ENCODE peak calls at places on chromosomes 7 and 10, in seven cellular contexts. R is WERI-Rb-1; H is RWPE1; Y is GM23248; L is HCT116; C is CD4-positive, alpha-beta memory T cell; A is H9. F is an unnamed sample.

GRCh38 chr7:47444376-47445098 is 137.4 kb downstream of the TNS3 start:
- DNase-seq in A (no peak), L (no peak), H (no peak), R (no peak), C (no peak), Y (peak), F (no peak)

GRCh38 chr7:34751725-34752643 is 94.0 kb downstream of the NPSR1 start:
- DNase-seq in R (no peak), H (no peak), A (no peak), Y (no peak), C (no peak), L (no peak), F (no peak)

GRCh38 chr10:130615463-130615862 is 479.3 kb downstream of the GLRX3 start:
- DNase-seq in R (no peak), C (no peak), L (no peak), H (no peak), A (peak), Y (no peak), F (peak)

GRCh38 chr7:150716939-150717338 is 526 bp downstream of the GIMAP1 start:
- DNase-seq in L (no peak), A (no peak), H (no peak), Y (no peak), C (peak), R (no peak), F (no peak)

GRCh38 chr7:140655511-140656408 is 15.1 kb upstream of the DENND2A start:
- DNase-seq in L (no peak), R (no peak), Y (no peak), C (no peak), A (no peak), H (no peak), F (no peak)

GRCh38 chr10:87878664-87879459 is 15.4 kb downstream of the PTEN start:
- DNase-seq in A (no peak), C (no peak), Y (no peak), R (no peak), H (no peak), L (no peak), F (no peak)

GRCh38 chr10:11392776-11393175 is 218.7 kb downstream of the USP6NL start:
- DNase-seq in C (no peak), L (no peak), A (no peak), H (no peak), Y (no peak), R (no peak), F (no peak)

GRCh38 chr7:35647171-35647574 is 47.8 kb downstream of the HERPUD2 start:
- DNase-seq in Y (no peak), A (peak), C (no peak), R (no peak), H (no peak), L (no peak), F (peak)

GRCh38 chr10:70619271-70620019 is 16.9 kb upstream of the PRF1 start:
- DNase-seq in Y (peak), R (no peak), L (peak), A (no peak), H (peak), C (no peak), F (no peak)

GRCh38 chr7:51301806-51302205 is 14.8 kb downstream of the COBL start:
- DNase-seq in L (no peak), Y (no peak), R (no peak), H (no peak), A (no peak), C (no peak), F (peak)

GRCh38 chr10:124106241-124106905 is 13.0 kb upstream of the CHST15 start:
- DNase-seq in H (peak), Y (peak), A (no peak), C (no peak), R (no peak), L (peak), F (no peak)

GRCh38 chr10:6033954-6034353 is 28.2 kb downstream of the IL2RA start:
- DNase-seq in L (no peak), C (no peak), Y (peak), A (no peak), H (no peak), R (no peak), F (peak)

GRCh38 chr7:12550956-12551355 is 19.6 kb upstream of the SCIN start:
- DNase-seq in R (no peak), H (no peak), Y (peak), L (no peak), C (no peak), A (no peak), F (no peak)

GRCh38 chr7:68121655-68122054 is 1125.0 kb downstream of the TYW1 start:
- DNase-seq in Y (no peak), C (no peak), H (no peak), A (no peak), R (no peak), L (no peak), F (no peak)

GRCh38 chr7:47812460-47813136 is 135.7 kb downstream of the PKD1L1 start:
- DNase-seq in A (no peak), R (no peak), L (no peak), C (no peak), Y (no peak), H (no peak), F (no peak)

GRCh38 chr10:23174075-23174973 is 17.8 kb upstream of the PTF1A start:
- DNase-seq in C (no peak), Y (no peak), A (no peak), H (no peak), R (no peak), L (no peak), F (peak)

GRCh38 chr7:25864511-25864910 is 287.5 kb upstream of the NFE2L3 start:
- DNase-seq in A (no peak), L (no peak), Y (no peak), R (no peak), C (no peak), H (no peak), F (no peak)

GRCh38 chr7:78634073-78634472 is 819.4 kb downstream of the MAGI2 start:
- DNase-seq in R (no peak), L (no peak), H (peak), Y (no peak), A (no peak), C (no peak), F (no peak)

GRCh38 chr10:101094113-101094512 is 32.3 kb downstream of the KAZALD1 start:
- DNase-seq in R (no peak), C (no peak), Y (no peak), H (no peak), L (no peak), A (no peak), F (peak)

GRCh38 chr10:60335708-60336107 is 54.0 kb downstream of the ANK3 start:
- DNase-seq in C (no peak), L (no peak), H (no peak), Y (peak), A (no peak), R (no peak), F (no peak)

GRCh38 chr7:76262683-76263402 is 39.6 kb upstream of the HSPB1 start:
- DNase-seq in Y (peak), C (no peak), L (peak), A (peak), H (peak), R (peak), F (peak)

GRCh38 chr10:61263561-61263960 is 189.6 kb downstream of the TMEM26 start:
- DNase-seq in R (no peak), C (no peak), Y (no peak), L (no peak), H (no peak), A (no peak), F (no peak)

GRCh38 chr7:101804087-101804631 is 13.3 kb upstream of the CUX1 start:
- DNase-seq in H (no peak), R (no peak), A (peak), L (no peak), C (no peak), Y (peak), F (peak)

GRCh38 chr10:1229574-1229973 is 173.4 kb downstream of the WDR37 start:
- DNase-seq in R (no peak), H (no peak), C (no peak), Y (no peak), L (no peak), A (no peak), F (no peak)

GRCh38 chr10:114758331-114758730 is 63.2 kb upstream of the FHIP2A start:
- DNase-seq in Y (peak), C (no peak), A (no peak), R (no peak), H (no peak), L (no peak), F (no peak)

GRCh38 chr7:156111-157007 is 36.0 kb upstream of the FAM20C start:
- DNase-seq in A (no peak), L (no peak), Y (no peak), H (no peak), R (no peak), C (no peak), F (no peak)

GRCh38 chr10:132198381-132199181 is 11.8 kb downstream of the DPYSL4 start:
- DNase-seq in Y (no peak), A (no peak), L (no peak), R (peak), H (no peak), C (peak), F (no peak)

GRCh38 chr7:47506716-47507354 is 75.1 kb downstream of the TNS3 start:
- DNase-seq in L (no peak), C (no peak), H (no peak), R (no peak), Y (no peak), A (no peak), F (no peak)

GRCh38 chr10:116952729-116953128 is 52.3 kb downstream of the SHTN1 start:
- DNase-seq in L (no peak), Y (no peak), R (no peak), H (no peak), A (no peak), C (no peak), F (no peak)

GRCh38 chr10:30671011-30671616 is 41.6 kb upstream of the LYZL2 start:
- DNase-seq in A (peak), Y (peak), H (peak), L (peak), R (peak), C (no peak), F (peak)

GRCh38 chr10:22334414-22335203 is 10.7 kb upstream of the SPAG6 start:
- DNase-seq in H (no peak), A (peak), C (no peak), R (no peak), L (no peak), Y (no peak), F (peak)

GRCh38 chr10:55446603-55447002 is 645.6 kb upstream of the PCDH15 start:
- DNase-seq in Y (no peak), L (no peak), C (no peak), H (no peak), A (no peak), R (no peak), F (no peak)

GRCh38 chr10:112229096-112229495 is 45.5 kb upstream of the GPAM start:
- DNase-seq in C (no peak), R (no peak), H (no peak), L (no peak), A (no peak), Y (peak), F (no peak)

GRCh38 chr7:105136221-105136620 is 122.2 kb downstream of the KMT2E start:
- DNase-seq in C (no peak), A (no peak), L (peak), R (no peak), Y (peak), H (no peak), F (peak)

GRCh38 chr7:70728873-70729552 is 402.9 kb upstream of the GALNT17 start:
- DNase-seq in Y (no peak), C (no peak), A (peak), H (peak), R (no peak), L (no peak), F (peak)

GRCh38 chr10:95304976-95305375 is 14.2 kb upstream of the PDLIM1 start:
- DNase-seq in Y (no peak), R (no peak), H (no peak), L (no peak), C (no peak), A (no peak), F (no peak)

GRCh38 chr7:124179641-124180040 is 146.8 kb upstream of the TMEM229A start:
- DNase-seq in A (no peak), R (no peak), H (no peak), L (no peak), C (no peak), Y (no peak), F (no peak)

GRCh38 chr7:73602721-73603651 is 21.3 kb downstream of the MLXIPL start:
- DNase-seq in A (no peak), L (no peak), C (no peak), H (no peak), Y (no peak), R (no peak), F (no peak)

GRCh38 chr10:14758994-14759664 is 15.6 kb downstream of the FAM107B start:
- DNase-seq in H (no peak), A (no peak), C (no peak), L (peak), Y (no peak), R (no peak), F (no peak)

GRCh38 chr10:86685416-86685815 is 17.1 kb downstream of the LDB3 start:
- DNase-seq in C (no peak), A (no peak), Y (no peak), L (no peak), R (no peak), H (no peak), F (no peak)
- H3K27ac ChIP-seq in C (no peak), A (no peak), Y (no peak), L (no peak), R (no peak), H (no peak), F (no peak)

DNA sequence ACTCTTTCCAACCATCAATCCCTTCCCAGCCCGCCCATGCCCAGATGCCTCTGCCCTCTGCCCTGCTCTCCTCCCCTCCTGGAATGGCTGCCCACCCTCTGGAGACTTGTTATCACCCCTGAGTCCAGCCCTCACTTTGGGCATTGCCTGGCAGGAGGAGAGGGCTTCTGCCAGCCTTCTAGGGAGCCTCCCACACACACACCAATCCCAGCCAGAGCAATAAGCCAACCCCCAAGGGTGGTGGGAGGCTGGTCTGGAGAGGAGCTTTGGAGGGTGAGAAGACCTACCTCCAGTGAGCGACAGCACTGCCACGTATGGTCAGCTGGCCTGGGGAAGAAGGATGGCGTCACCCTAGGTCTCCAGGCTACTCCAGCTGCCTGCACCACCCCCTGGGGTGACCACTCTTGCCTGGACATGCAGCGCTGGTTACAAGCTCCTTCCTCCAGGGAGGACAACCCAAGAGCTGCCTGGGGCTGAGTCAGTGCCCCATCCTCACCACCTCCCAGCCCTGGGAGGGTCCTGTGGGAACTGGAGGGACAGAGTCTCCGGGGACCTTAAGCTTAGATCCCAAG is 8.4 kb downstream of the C10orf105 start:
- DNase-seq in A (no peak), C (peak), H (no peak), L (no peak), Y (peak), R (no peak), F (no peak)
- H3K27ac ChIP-seq in A (no peak), C (no peak), H (peak), L (no peak), Y (no peak), R (no peak), F (no peak)

GRCh38 chr10:50580260-50580891 is 43.4 kb downstream of the SGMS1 start:
- DNase-seq in R (no peak), H (no peak), L (no peak), A (no peak), C (no peak), Y (no peak), F (no peak)
- H3K27ac ChIP-seq in R (no peak), H (no peak), L (no peak), A (no peak), C (no peak), Y (no peak), F (no peak)

DNA sequence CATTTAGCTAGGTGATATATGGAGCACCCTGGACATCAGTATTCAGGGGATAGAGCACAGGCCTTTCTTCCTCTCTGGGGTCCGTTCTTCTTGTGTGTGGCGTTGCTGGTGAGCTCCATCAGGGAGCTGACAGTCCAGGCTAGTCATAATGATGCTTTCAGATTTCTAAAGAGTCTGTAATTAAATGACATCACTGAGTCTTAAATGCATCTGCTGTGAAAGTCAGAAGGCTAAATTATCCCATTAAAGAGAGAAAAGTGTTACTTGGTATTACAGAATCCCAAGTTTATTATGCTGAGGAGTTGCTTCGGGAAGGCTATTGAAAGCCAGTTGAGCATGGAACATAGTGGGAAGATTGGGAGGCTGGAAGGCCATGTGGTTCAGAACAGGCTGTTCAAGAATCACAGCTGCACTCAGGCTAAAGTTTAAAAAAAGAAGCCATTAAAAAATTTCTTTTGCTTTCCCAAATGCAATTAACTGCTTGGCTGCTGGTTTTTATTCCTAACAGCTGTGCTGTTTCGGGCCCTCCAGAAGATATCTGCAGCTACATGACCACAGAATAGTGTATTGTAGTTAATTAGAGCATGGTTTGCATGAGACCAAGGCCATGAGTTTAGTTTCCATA is 342.6 kb upstream of the LRGUK start:
- DNase-seq in R (no peak), H (no peak), L (no peak), Y (no peak), C (no peak), A (no peak), F (no peak)
- H3K27ac ChIP-seq in R (no peak), H (no peak), L (no peak), Y (no peak), C (no peak), A (no peak), F (no peak)

DNA sequence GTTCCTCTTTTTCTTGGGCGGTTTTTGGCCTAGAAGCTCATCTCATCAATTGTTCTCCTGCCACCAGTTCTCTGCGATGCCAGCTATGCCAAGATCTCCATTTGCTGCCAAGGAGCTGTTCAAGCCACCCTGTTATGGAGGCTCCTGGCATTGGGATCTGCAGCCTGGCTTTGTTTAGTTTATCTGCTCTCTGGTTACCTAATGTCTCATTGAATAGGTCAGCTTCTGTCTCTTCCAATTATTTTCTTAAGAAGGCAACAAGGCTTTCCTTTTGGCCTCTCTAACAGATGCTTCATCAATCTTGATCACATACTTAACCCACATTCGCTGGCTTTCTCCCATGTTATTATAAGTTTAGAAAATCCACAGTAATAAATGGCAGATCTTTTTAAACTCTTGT is 20.6 kb upstream of the SDK1 start:
- DNase-seq in R (no peak), C (no peak), A (no peak), H (no peak), Y (no peak), L (no peak), F (no peak)
- H3K27ac ChIP-seq in R (no peak), C (no peak), A (no peak), H (no peak), Y (no peak), L (no peak), F (no peak)

GRCh38 chr10:64881257-64881656 is 1360.1 kb downstream of the REEP3 start:
- DNase-seq in L (no peak), R (no peak), H (no peak), C (no peak), A (no peak), Y (no peak), F (no peak)

DNA sequence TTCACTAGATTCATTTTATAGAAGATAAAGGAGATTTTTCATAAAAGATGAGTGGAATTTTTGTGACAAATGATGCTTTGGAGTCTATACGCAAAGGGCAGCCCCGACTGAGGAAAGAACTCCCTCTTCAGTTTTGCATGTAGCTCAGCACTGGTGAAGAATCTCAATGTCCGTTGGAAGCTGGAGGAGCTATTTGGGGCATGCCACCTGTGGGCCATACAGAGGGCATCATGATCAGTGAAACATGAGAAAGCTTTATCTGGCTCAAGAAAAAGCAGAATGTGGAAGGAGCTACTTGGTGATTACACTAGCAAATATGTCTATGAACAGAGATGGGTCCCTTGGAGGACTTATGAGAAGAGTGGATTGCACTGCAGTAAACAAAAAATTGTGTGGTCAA is 1359.3 kb downstream of the REEP3 start:
- DNase-seq in A (no peak), R (no peak), H (no peak), Y (no peak), L (no peak), C (no peak), F (no peak)
- H3K27ac ChIP-seq in A (no peak), R (no peak), H (no peak), Y (no peak), L (no peak), C (no peak), F (no peak)

GRCh38 chr7:66929935-66930334 is 8.9 kb downstream of the TMEM248 start:
- DNase-seq in C (no peak), Y (no peak), L (no peak), A (no peak), R (no peak), H (no peak), F (no peak)

GRCh38 chr7:66929170-66929569 is 8.1 kb downstream of the TMEM248 start:
- DNase-seq in L (no peak), Y (no peak), A (no peak), R (no peak), C (no peak), H (no peak), F (no peak)

GRCh38 chr7:66928388-66928787 is 7.4 kb downstream of the TMEM248 start:
- DNase-seq in A (no peak), H (no peak), R (no peak), L (no peak), C (no peak), Y (no peak), F (no peak)

GRCh38 chr7:66927348-66927948 is 6.4 kb downstream of the TMEM248 start:
- DNase-seq in R (no peak), C (no peak), A (no peak), H (no peak), Y (peak), L (no peak), F (no peak)

DNA sequence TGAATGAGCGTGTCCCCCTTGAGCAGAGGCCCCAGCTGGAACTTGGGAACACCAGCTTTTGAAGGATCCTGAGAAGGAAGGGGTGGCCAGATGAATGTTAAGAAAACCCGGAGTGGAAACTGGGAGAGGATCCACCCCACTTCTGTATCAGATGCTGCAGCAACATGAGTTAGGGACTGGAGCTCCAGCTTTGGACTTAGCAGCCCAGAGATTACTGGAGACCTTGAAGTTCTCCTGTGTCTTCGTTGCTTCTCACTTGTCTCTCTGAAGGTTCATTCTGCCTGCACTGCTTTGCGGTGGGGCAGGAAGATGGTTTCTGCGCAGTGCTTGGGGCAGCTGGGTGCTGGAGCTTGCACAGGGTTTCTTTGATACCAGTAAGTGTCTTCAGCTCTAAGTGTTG is 9.3 kb downstream of the TMEM248 start:
- DNase-seq in R (peak), Y (peak), C (no peak), A (peak), H (no peak), L (peak), F (peak)
- H3K27ac ChIP-seq in R (no peak), Y (no peak), C (no peak), A (no peak), H (no peak), L (no peak), F (no peak)

GRCh38 chr7:80445351-80445750 is 66.5 kb downstream of the GNAT3 start:
- DNase-seq in L (no peak), Y (no peak), C (no peak), R (no peak), H (no peak), A (no peak), F (no peak)
- H3K27ac ChIP-seq in L (no peak), Y (no peak), C (no peak), R (no peak), H (no peak), A (no peak), F (no peak)

GRCh38 chr7:94391716-94392390 is 2.8 kb upstream of the COL1A2 start:
- DNase-seq in C (no peak), Y (peak), A (peak), H (no peak), L (no peak), R (no peak), F (peak)
- H3K27ac ChIP-seq in C (no peak), Y (peak), A (no peak), H (no peak), L (no peak), R (no peak), F (peak)